ENCODE peak calls at places on chromosome 3, in eight cellular contexts. E is T follicular helper cell; B is WTC11; Y is stimulated activated CD8-positive, alpha-beta memory T cell treated with anti-CD3 and anti-CD28 coated beads, Interleukin-12 subunit alpha, Interleukin-12 subunit beta, amount 100 ng/mL, for 1 hour; A is HT1080; R is progenitor cell of endocrine pancreas; J is substantia nigra; Q is adipocyte. X is an unnamed sample.

GRCh38 chr3:43199645-43200036 is 86.7 kb upstream of the SNRK start:
- DNase-seq in E (no peak), B (no peak), Y (no peak), A (no peak), R (no peak), J (no peak), Q (no peak), X (no peak)

GRCh38 chr3:126419886-126420786 is 25.4 kb downstream of the CFAP100 start:
- DNase-seq in E (no peak), B (no peak), Y (no peak), A (peak; percentile 51), R (no peak), J (no peak), Q (no peak), X (peak; percentile 76)

GRCh38 chr3:124563376-124563775 is 166.9 kb upstream of the UMPS start:
- DNase-seq in E (no peak), B (no peak), Y (no peak), A (peak; percentile 59), R (no peak), J (no peak), Q (no peak), X (no peak)

GRCh38 chr3:38970851-38971638 is 80.7 kb downstream of the SCN11A start:
- DNase-seq in E (no peak), B (no peak), Y (no peak), A (no peak), R (no peak), J (no peak), Q (no peak), X (no peak)

GRCh38 chr3:11655188-11655928 is 11.6 kb upstream of the VGLL4 start:
- DNase-seq in E (no peak), B (peak; percentile 36), Y (no peak), A (no peak), R (no peak), J (no peak), Q (no peak), X (peak; percentile 55)

GRCh38 chr3:11690863-11691833 is 47.4 kb upstream of the VGLL4 start:
- DNase-seq in E (no peak), B (no peak), Y (no peak), A (peak; percentile 38), R (no peak), J (no peak), Q (peak; percentile 38), X (no peak)

GRCh38 chr3:76551739-76552138 is 488.2 kb upstream of the ROBO2 start:
- DNase-seq in E (no peak), B (no peak), Y (no peak), A (no peak), R (no peak), J (no peak), Q (no peak), X (no peak)

GRCh38 chr3:170905862-170906261 is 2.6 kb downstream of the EIF5A2 start:
- DNase-seq in E (no peak), B (no peak), Y (no peak), A (no peak), R (no peak), J (no peak), Q (peak; percentile 9), X (no peak)

GRCh38 chr3:33089515-33089914 is 7.4 kb downstream of the GLB1 start:
- DNase-seq in E (no peak), B (no peak), Y (no peak), A (no peak), R (no peak), J (no peak), Q (no peak), X (no peak)

GRCh38 chr3:122989856-122990575 is 37.5 kb downstream of the SEMA5B start:
- DNase-seq in E (no peak), B (no peak), Y (no peak), A (no peak), R (no peak), J (no peak), Q (no peak), X (no peak)

GRCh38 chr3:184172681-184173373 is 1.8 kb upstream of the AP2M1 start:
- DNase-seq in E (no peak), B (no peak), Y (no peak), A (no peak), R (no peak), J (no peak), Q (peak; percentile 80), X (no peak)

GRCh38 chr3:157129782-157130137 is 30.2 kb downstream of the CCNL1 start:
- DNase-seq in E (no peak), B (no peak), Y (no peak), A (peak; percentile 91), R (no peak), J (no peak), Q (no peak), X (no peak)

GRCh38 chr3:32857921-32858320 is 40.1 kb downstream of the TRIM71 start:
- DNase-seq in E (no peak), B (no peak), Y (no peak), A (no peak), R (no peak), J (no peak), Q (no peak), X (no peak)

GRCh38 chr3:141707741-141708203 is 30.3 kb upstream of the RNF7 start:
- DNase-seq in E (no peak), B (no peak), Y (no peak), A (peak; percentile 78), R (no peak), J (no peak), Q (peak; percentile 46), X (no peak)